ENCODE peak calls at places on chromosomes 2 and 18, in five cellular contexts. G, L, X, A and Y are unnamed samples.

GRCh38 chr18:49907346-49907929 is 94.1 kb upstream of the ACAA2 start:
- DNase-seq in G (no peak), L (no peak), X (no peak), A (no peak), Y (no peak)

GRCh38 chr2:42459296-42459695 is 34.5 kb downstream of the KCNG3 start:
- DNase-seq in G (no peak), L (no peak), X (no peak), A (no peak), Y (no peak)

GRCh38 chr2:17646096-17646554 is 105.6 kb downstream of the VSNL1 start:
- DNase-seq in G (peak), L (no peak), X (peak), A (peak), Y (peak)

GRCh38 chr18:49974079-49974478 is 160.7 kb upstream of the ACAA2 start:
- DNase-seq in G (no peak), L (no peak), X (no peak), A (no peak), Y (no peak)

GRCh38 chr2:160126756-160127155 is 64.3 kb upstream of the PLA2R1 start:
- DNase-seq in G (no peak), L (no peak), X (no peak), A (no peak), Y (no peak)

GRCh38 chr2:75614062-75614710 is 32.4 kb upstream of the MRPL19 start:
- DNase-seq in G (no peak), L (no peak), X (no peak), A (no peak), Y (no peak)

GRCh38 chr2:43132523-43133301 is 93.7 kb downstream of the ZFP36L2 start:
- DNase-seq in G (no peak), L (no peak), X (no peak), A (no peak), Y (no peak)

GRCh38 chr2:65096948-65097347 is 33.0 kb downstream of the RAB1A start:
- DNase-seq in G (no peak), L (no peak), X (no peak), A (no peak), Y (peak)

GRCh38 chr2:200878289-200878688 is 10.6 kb downstream of the PPIL3 start:
- DNase-seq in G (no peak), L (no peak), X (no peak), A (no peak), Y (no peak)

GRCh38 chr18:62442391-62442790 is 80.4 kb upstream of the ZCCHC2 start:
- DNase-seq in G (no peak), L (no peak), X (no peak), A (no peak), Y (no peak)

GRCh38 chr2:168449419-168449818 is 6.7 kb upstream of the CERS6 start:
- DNase-seq in G (no peak), L (no peak), X (no peak), A (no peak), Y (peak)

GRCh38 chr2:165505514-165505913 is 36.0 kb downstream of the CSRNP3 start:
- DNase-seq in G (no peak), L (no peak), X (no peak), A (no peak), Y (no peak)

GRCh38 chr18:25350561-25351201 is 1.3 kb downstream of the ZNF521 start:
- DNase-seq in G (no peak), L (peak), X (no peak), A (peak), Y (peak)

GRCh38 chr18:25672490-25672889 is 320.5 kb upstream of the ZNF521 start:
- DNase-seq in G (peak), L (no peak), X (no peak), A (no peak), Y (no peak)

GRCh38 chr2:69798909-69799526 is 30.4 kb upstream of the GMCL1 start:
- DNase-seq in G (no peak), L (no peak), X (no peak), A (no peak), Y (peak)

GRCh38 chr2:74186038-74186437 is 7.4 kb upstream of the MOB1A start:
- DNase-seq in G (no peak), L (no peak), X (no peak), A (no peak), Y (no peak)

GRCh38 chr2:151052850-151053660 is 208.6 kb downstream of the RBM43 start:
- DNase-seq in G (no peak), L (no peak), X (no peak), A (no peak), Y (no peak)

GRCh38 chr18:49609416-49610284 is 47.8 kb downstream of the LIPG start:
- DNase-seq in G (no peak), L (no peak), X (no peak), A (no peak), Y (no peak)

GRCh38 chr18:6752200-6752873 is 22.8 kb downstream of the ARHGAP28 start:
- DNase-seq in G (no peak), L (no peak), X (no peak), A (no peak), Y (peak)